ENCODE peak calls at places on chromosomes 3 and 15, in eight cellular contexts. A is prostate gland, H is right lobe of liver, W is heart left ventricle, P is testis, O is tibial nerve, D is sigmoid colon, E is endothelial cell of umbilical vein. F is an unnamed sample.

GRCh38 chr15:69813881-69814280 is 283.8 kb downstream of the TLE3 start:
- DNase-seq in E (no peak), W (no peak), D (no peak), H (no peak), P (no peak), A (no peak), O (no peak), F (no peak)

GRCh38 chr15:74202461-74203401 is at the start of gene STRA6:
- DNase-seq in A (no peak), O (no peak), H (no peak), E (no peak), W (no peak), D (no peak), P (peak), F (no peak)

GRCh38 chr3:107235923-107236315 is 141.3 kb upstream of the CCDC54 start:
- DNase-seq in H (no peak), O (no peak), W (peak), E (peak), P (peak), A (peak), D (peak), F (peak)

GRCh38 chr3:194095902-194096301 is 40.0 kb upstream of the HES1 start:
- DNase-seq in P (no peak), W (no peak), E (no peak), A (no peak), O (no peak), D (no peak), H (no peak), F (no peak)

GRCh38 chr3:58009026-58009748 is 965 bp downstream of the FLNB start:
- DNase-seq in E (no peak), P (peak), A (no peak), W (no peak), H (peak), O (no peak), D (peak), F (no peak)

GRCh38 chr15:90268415-90268814 is 2.9 kb downstream of the NGRN start:
- DNase-seq in W (no peak), E (peak), D (no peak), P (no peak), A (no peak), H (no peak), O (no peak), F (no peak)

GRCh38 chr3:185823280-185824044 is 1.4 kb downstream of the IGF2BP2 start:
- DNase-seq in O (no peak), H (peak), E (peak), P (peak), A (peak), D (peak), W (peak), F (peak)

GRCh38 chr3:171258316-171258715 is 201.9 kb downstream of the TNIK start:
- DNase-seq in P (no peak), D (no peak), W (no peak), A (no peak), E (no peak), O (no peak), H (no peak), F (no peak)

GRCh38 chr3:72746412-72747411 is 101.5 kb downstream of the SHQ1 start:
- DNase-seq in H (no peak), P (no peak), E (no peak), D (no peak), A (peak), O (no peak), W (no peak), F (no peak)

GRCh38 chr3:24793896-24794295 is 299.2 kb upstream of the THRB start:
- DNase-seq in D (no peak), H (no peak), O (no peak), E (no peak), W (no peak), A (no peak), P (no peak), F (no peak)

GRCh38 chr15:100602822-100603393 is 519 bp downstream of the ASB7 start:
- DNase-seq in A (peak), O (no peak), H (no peak), E (peak), W (no peak), P (peak), D (no peak), F (peak)

GRCh38 chr15:75672646-75673425 is 25.1 kb downstream of the SNX33 start:
- DNase-seq in D (peak), H (no peak), O (no peak), W (no peak), A (no peak), E (peak), P (peak), F (no peak)

GRCh38 chr3:139935071-139935865 is at the start of gene CLSTN2:
- DNase-seq in A (peak), D (peak), O (peak), P (peak), H (peak), W (peak), E (no peak), F (peak)

GRCh38 chr15:99755692-99756409 is 22.6 kb upstream of the LYSMD4 start:
- DNase-seq in E (peak), A (peak), W (peak), O (no peak), H (no peak), P (peak), D (peak), F (peak)

GRCh38 chr15:40878785-40879184 is 4.8 kb upstream of the RHOV start:
- DNase-seq in H (no peak), O (no peak), P (no peak), A (no peak), W (no peak), D (no peak), E (no peak), F (no peak)

GRCh38 chr15:48442011-48442410 is 110.8 kb downstream of the DUT start:
- DNase-seq in D (no peak), H (no peak), W (no peak), E (no peak), O (no peak), P (no peak), A (no peak), F (no peak)

GRCh38 chr15:51322622-51323296 is 15.6 kb downstream of the CYP19A1 start:
- DNase-seq in W (peak), A (no peak), D (peak), E (no peak), O (peak), H (no peak), P (no peak), F (peak)

GRCh38 chr3:15983232-15983631 is 185.5 kb upstream of the ANKRD28 start:
- DNase-seq in P (no peak), O (no peak), D (no peak), H (no peak), A (no peak), W (no peak), E (no peak), F (no peak)

GRCh38 chr3:74390121-74390870 is 224.2 kb downstream of the CNTN3 start:
- DNase-seq in H (no peak), E (no peak), D (no peak), A (no peak), O (no peak), P (no peak), W (no peak), F (no peak)

GRCh38 chr15:36506733-36507356 is 72.6 kb upstream of the CDIN1 start:
- DNase-seq in H (no peak), E (no peak), A (no peak), P (no peak), O (no peak), D (no peak), W (no peak), F (no peak)

GRCh38 chr3:15099364-15100098 is 583 bp upstream of the RBSN start:
- DNase-seq in W (no peak), D (no peak), H (no peak), E (no peak), A (no peak), O (no peak), P (no peak), F (no peak)

GRCh38 chr3:197613187-197613586 is 57.4 kb upstream of the BDH1 start:
- DNase-seq in W (no peak), P (no peak), D (no peak), O (no peak), E (no peak), A (no peak), H (no peak), F (no peak)

GRCh38 chr15:31333119-31333518 is 6.5 kb downstream of the KLF13 start:
- DNase-seq in A (no peak), E (no peak), H (no peak), D (no peak), P (no peak), O (no peak), W (no peak), F (no peak)
- TF ChIP-seq POLR2A in A (no peak), E (no peak), H (no peak), D (no peak), P (no peak), O (no peak), W (no peak), F (no peak)

GRCh38 chr3:17964113-17964512 is 221.7 kb upstream of the TBC1D5 start:
- DNase-seq in P (no peak), W (no peak), D (no peak), H (no peak), A (no peak), E (no peak), O (no peak), F (no peak)
- TF ChIP-seq POLR2A in P (no peak), W (no peak), D (no peak), H (no peak), A (no peak), E (no peak), O (no peak), F (no peak)

GRCh38 chr3:133574260-133574881 is 885 bp downstream of the CDV3 start:
- DNase-seq in P (peak), H (peak), E (peak), O (peak), A (peak), W (peak), D (peak), F (peak)
- TF ChIP-seq POLR2A in P (no peak), H (peak), E (peak), O (peak), A (peak), W (no peak), D (no peak), F (peak)

DNA sequence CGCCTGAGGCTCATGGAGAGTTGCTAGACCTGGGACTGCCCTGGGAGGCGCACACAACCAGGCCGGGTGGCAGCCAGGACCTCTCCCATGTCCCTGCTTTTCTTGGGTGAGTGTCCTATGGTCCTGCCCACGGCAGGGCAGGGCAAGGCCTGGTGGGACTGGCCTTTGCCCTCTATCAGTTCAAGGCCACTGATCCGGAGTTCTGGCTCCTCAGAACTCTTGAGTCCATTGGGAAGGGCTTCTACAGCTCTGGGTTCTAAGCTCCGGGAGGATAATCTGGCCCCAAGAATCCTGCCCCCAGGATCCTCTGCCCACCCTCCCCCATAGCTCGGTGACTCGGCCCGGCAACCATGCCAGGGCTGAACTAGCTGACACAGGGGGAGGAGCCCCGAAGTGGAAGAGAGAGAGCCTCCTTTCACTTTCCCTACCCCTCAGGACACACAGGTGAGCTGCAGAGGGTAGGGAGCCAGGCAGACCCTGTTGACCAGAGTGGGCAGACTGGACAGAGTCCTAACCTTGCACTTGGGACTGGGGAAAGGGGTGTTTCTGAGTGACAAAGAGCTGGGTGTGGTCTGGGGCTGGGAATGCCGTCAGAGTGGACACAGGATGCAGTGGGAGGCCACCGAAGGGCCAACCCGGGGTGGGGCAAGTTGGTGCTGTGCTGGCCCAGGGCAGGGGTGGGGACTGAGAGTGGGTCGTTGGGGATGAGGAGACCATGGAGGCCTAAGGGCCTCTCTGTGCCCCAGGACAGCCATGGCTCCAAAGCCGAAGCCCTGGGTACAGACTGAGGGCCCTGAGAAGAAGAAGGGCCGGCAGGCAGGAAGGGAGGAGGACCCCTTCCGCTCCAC is 664 bp downstream of the PARP3 start:
- DNase-seq in D (peak), W (peak), E (peak), A (peak), P (no peak), H (peak), O (no peak), F (peak)
- TF ChIP-seq POLR2A in D (no peak), W (no peak), E (no peak), A (no peak), P (no peak), H (peak), O (no peak), F (no peak)

DNA sequence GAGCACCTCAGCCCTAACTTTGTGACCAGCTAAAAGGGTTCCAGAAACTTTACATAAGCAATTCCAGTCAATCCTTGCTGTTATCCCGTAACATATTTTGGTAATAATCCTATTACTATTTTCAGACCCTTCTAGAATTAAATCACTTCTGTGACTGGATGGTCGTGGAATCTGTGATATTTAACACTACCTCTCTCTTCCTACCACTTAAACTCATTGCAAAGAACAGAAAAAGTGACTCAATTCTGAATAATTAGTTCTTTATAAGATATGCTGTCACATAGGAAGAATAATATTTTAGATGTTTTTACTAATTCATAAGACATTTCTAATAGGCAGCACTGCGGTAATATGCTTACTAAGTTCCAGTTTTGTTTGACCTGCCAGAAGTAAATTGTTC is 113.5 kb upstream of the MBNL1 start:
- DNase-seq in D (no peak), A (no peak), W (no peak), H (no peak), P (no peak), E (no peak), O (no peak), F (no peak)
- TF ChIP-seq POLR2A in D (no peak), A (no peak), W (no peak), H (no peak), P (no peak), E (no peak), O (no peak), F (no peak)

F was measured in adrenal gland.